ENCODE peak calls at places on chromosomes 16 and 17, in five cellular contexts. R is testis, J is prostate gland, K is ovary, D is IMR-90. A is an unnamed sample. For H3K9me3, the result is how much of the 10 kb centered on the place peaks cover.

GRCh38 chr17:27091043-27091497 is 202.8 kb upstream of the WSB1 start:
- DNase-seq in D (no peak), K (no peak), R (no peak), J (no peak), A (no peak)

GRCh38 chr16:77657016-77657415 is 65.3 kb upstream of the NUDT7 start:
- DNase-seq in D (peak), K (no peak), R (peak), J (no peak), A (no peak)

GRCh38 chr17:7019406-7019805 is 3.4 kb upstream of the BCL6B start:
- DNase-seq in K (peak), D (no peak), R (no peak), J (no peak), A (no peak)

GRCh38 chr16:53433509-53433908 is 762 bp upstream of the RBL2 start:
- DNase-seq in D (no peak), K (no peak), J (peak), R (no peak), A (no peak)

GRCh38 chr17:17840751-17841591 is 4.2 kb upstream of the SREBF1 start:
- DNase-seq in J (no peak), D (peak), R (no peak), K (peak), A (no peak)

GRCh38 chr17:65537845-65538678 is 23.4 kb downstream of the AXIN2 start:
- DNase-seq in J (no peak), K (no peak), D (no peak), R (peak), A (no peak)

GRCh38 chr16:8370374-8371015 is 219.8 kb downstream of the TMEM114 start:
- DNase-seq in D (peak), K (no peak), R (no peak), J (no peak), A (no peak)

GRCh38 chr16:67529639-67530012 is 997 bp downstream of the RIPOR1 start:
- DNase-seq in J (no peak), D (no peak), K (no peak), R (no peak), A (no peak)

GRCh38 chr17:42281571-42282096 is 5.4 kb upstream of the STAT5B start:
- DNase-seq in K (no peak), R (peak), J (no peak), D (no peak), A (no peak)

GRCh38 chr17:2244545-2245525 is 58.8 kb downstream of the SMG6 start:
- DNase-seq in R (peak), D (peak), K (peak), J (peak), A (peak)

GRCh38 chr17:32551186-32551955 is 64.6 kb downstream of the CDK5R1 start:
- DNase-seq in D (peak), R (no peak), K (no peak), J (no peak), A (no peak)

GRCh38 chr16:9251026-9251425 is 159.6 kb downstream of the HAPSTR1 start:
- DNase-seq in K (no peak), D (no peak), J (no peak), R (no peak), A (no peak)

GRCh38 chr17:32525116-32525515 is 38.3 kb downstream of the CDK5R1 start:
- DNase-seq in R (no peak), K (no peak), D (peak), J (no peak), A (no peak)

GRCh38 chr17:70987867-70988340 is 818.6 kb downstream of the KCNJ2 start:
- DNase-seq in K (no peak), D (no peak), R (no peak), J (no peak), A (no peak)

GRCh38 chr17:79045830-79046500 is 22.0 kb downstream of the C1QTNF1 start:
- DNase-seq in J (peak), K (peak), R (peak), D (peak), A (peak)

GRCh38 chr17:49996495-49997255 is 1.7 kb upstream of the DLX3 start:
- DNase-seq in J (peak), R (peak), K (peak), D (peak), A (no peak)

GRCh38 chr17:82400830-82401229 is 17.3 kb upstream of the HEXD start:
- DNase-seq in K (no peak), J (no peak), R (no peak), D (no peak), A (no peak)

GRCh38 chr16:85428168-85428898 is 184.8 kb upstream of the GSE1 start:
- DNase-seq in D (no peak), K (peak), R (peak), J (no peak), A (no peak)

GRCh38 chr16:11117576-11118211 is 138.3 kb downstream of the SOCS1 start:
- DNase-seq in J (no peak), K (no peak), D (no peak), R (no peak), A (no peak)

GRCh38 chr17:82980632-82981031 is 98.8 kb upstream of the METRNL start:
- DNase-seq in R (no peak), D (no peak), J (no peak), K (no peak), A (no peak)

GRCh38 chr17:77372444-77373297 is 231.9 kb downstream of the SEC14L1 start:
- DNase-seq in J (peak), D (peak), R (peak), K (peak), A (peak)

GRCh38 chr16:84600343-84601229 is 17.3 kb downstream of the COTL1 start:
- DNase-seq in D (peak), R (no peak), J (no peak), K (no peak), A (no peak)

GRCh38 chr17:1727876-1728630 is 3.5 kb downstream of the WDR81 start:
- DNase-seq in K (peak), D (no peak), R (peak), J (no peak), A (no peak)

GRCh38 chr16:27600386-27600785 is 50.4 kb downstream of the KATNIP start:
- DNase-seq in J (no peak), D (no peak), R (no peak), K (no peak), A (no peak)

GRCh38 chr16:27598226-27598625 is 48.3 kb downstream of the KATNIP start:
- DNase-seq in K (no peak), J (no peak), R (no peak), D (no peak), A (no peak)

GRCh38 chr16:27598921-27599565 is 49.1 kb downstream of the KATNIP start:
- DNase-seq in R (no peak), D (no peak), K (no peak), J (no peak), A (no peak)

GRCh38 chr16:27597361-27597760 is 47.4 kb downstream of the KATNIP start:
- DNase-seq in R (no peak), J (peak), K (no peak), D (no peak), A (no peak)

DNA sequence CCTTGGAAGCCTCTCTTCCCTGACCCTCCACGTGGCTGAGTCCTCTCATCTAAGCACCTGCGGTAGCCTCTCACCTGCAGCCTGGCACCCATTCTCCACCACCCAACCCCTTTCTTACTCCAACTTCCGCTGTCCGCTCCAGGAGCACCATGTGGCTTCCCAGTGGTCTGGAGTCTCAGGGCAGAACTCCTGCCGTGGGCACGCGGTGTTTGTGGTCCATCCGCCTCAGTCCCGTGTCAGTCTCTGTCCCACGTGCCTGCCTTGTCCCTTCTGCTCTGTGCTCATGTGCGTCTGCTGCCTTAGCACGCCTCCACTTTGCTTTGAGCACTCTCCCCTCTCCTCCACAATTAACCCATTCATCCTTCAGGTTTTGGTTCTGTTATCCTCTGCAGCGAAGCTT is 49.7 kb downstream of the KATNIP start:
- DNase-seq in R (no peak), D (no peak), K (no peak), J (no peak), A (no peak)
- H3K9me3 ChIP-seq in R (under half), D (under half), K (under half), J (under half), A (under half)

DNA sequence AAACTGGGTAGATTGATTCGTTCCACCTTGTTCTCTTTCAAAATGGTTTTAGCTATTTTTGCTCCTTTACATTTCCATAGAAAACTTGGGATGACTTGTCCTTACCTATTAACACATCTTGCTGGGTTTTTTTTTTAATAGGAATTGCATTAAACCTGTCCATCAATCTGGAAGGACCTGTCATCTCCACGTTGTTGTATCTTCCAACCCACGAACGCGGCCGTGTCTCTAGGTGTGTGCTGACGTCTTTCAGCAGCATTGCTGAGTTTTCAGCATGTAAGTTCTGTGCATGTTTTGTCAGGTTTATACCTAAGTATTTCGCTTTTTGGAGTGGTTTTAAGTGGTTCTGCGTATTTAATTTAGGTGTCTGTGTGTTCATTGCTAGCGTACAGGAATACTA is 60.4 kb upstream of the GNG13 start:
- DNase-seq in D (no peak), K (no peak), J (no peak), R (no peak), A (no peak)
- TF ChIP-seq POLR2A in D (no peak), K (no peak), J (no peak), R (no peak), A (no peak)

GRCh38 chr16:7160093-7160492 is 172.6 kb upstream of the RBFOX1 start:
- DNase-seq in J (no peak), R (no peak), D (no peak), K (no peak), A (no peak)

GRCh38 chr16:7161886-7162285 is 170.8 kb upstream of the RBFOX1 start:
- DNase-seq in K (no peak), D (no peak), R (no peak), J (no peak), A (no peak)

DNA sequence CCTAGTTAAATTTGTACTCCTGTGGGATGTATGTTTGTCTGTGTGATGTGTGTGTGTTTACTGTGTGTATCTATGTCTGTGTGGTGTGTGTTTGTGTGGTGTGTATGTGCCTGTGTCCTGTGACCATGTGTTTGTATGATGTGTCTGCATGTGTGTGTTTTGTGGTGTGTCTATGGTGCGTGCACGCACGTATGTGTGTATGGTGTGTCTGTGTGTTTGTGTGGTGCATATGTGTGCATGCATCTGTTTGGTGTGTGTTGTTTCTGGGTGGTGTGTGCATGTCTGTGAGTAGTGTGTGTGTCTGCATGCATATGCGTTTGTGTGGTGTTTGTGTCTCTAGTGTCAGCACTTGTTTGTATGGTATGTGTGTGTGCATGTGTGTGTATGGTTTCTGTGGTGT is 174.2 kb upstream of the RBFOX1 start:
- DNase-seq in K (no peak), R (no peak), D (no peak), J (no peak), A (no peak)
- H3K9me3 ChIP-seq in K (under half), R (under half), D (under half), J (under half), A (under half)

GRCh38 chr17:74987909-74988711 is 678 bp downstream of the CDR2L start:
- DNase-seq in R (peak), J (peak), K (peak), D (peak), A (peak)
- TF ChIP-seq POLR2A in R (no peak), J (no peak), K (no peak), D (peak), A (peak)

A was measured in gastrocnemius medialis.